ENCODE peak calls at places on chromosome 5, in eight cellular contexts. One of them, this sample, is unnamed.

GRCh38 chr5:14937277-14937676 is 65.7 kb upstream of the ANKH start:
- DNase-seq in RKO: no peak
- DNase-seq in choroid plexus epithelial cell: no peak
- DNase-seq in HFFc6: no peak
- DNase-seq in cardiac muscle cell: no peak
- DNase-seq in RWPE1: no peak
- DNase-seq in head of caudate nucleus: no peak
- DNase-seq in stimulated activated CD4-positive, alpha-beta T cell treated with anti-CD3 and anti-CD28 coated beads, Interleukin-12 subunit alpha, Interleukin-12 subunit beta, amount 100 ng/mL, for 4 hours: no peak
- DNase-seq in this sample: no peak

GRCh38 chr5:83589786-83590185 is 118.2 kb downstream of the VCAN start:
- DNase-seq in RKO: no peak
- DNase-seq in choroid plexus epithelial cell: no peak
- DNase-seq in HFFc6: no peak
- DNase-seq in cardiac muscle cell: peak
- DNase-seq in RWPE1: no peak
- DNase-seq in head of caudate nucleus: no peak
- DNase-seq in stimulated activated CD4-positive, alpha-beta T cell treated with anti-CD3 and anti-CD28 coated beads, Interleukin-12 subunit alpha, Interleukin-12 subunit beta, amount 100 ng/mL, for 4 hours: no peak
- DNase-seq in this sample: no peak

GRCh38 chr5:153043876-153044275 is 446.6 kb upstream of the GRIA1 start:
- DNase-seq in RKO: no peak
- DNase-seq in choroid plexus epithelial cell: no peak
- DNase-seq in HFFc6: no peak
- DNase-seq in cardiac muscle cell: no peak
- DNase-seq in RWPE1: peak
- DNase-seq in head of caudate nucleus: no peak
- DNase-seq in stimulated activated CD4-positive, alpha-beta T cell treated with anti-CD3 and anti-CD28 coated beads, Interleukin-12 subunit alpha, Interleukin-12 subunit beta, amount 100 ng/mL, for 4 hours: no peak
- DNase-seq in this sample: no peak

GRCh38 chr5:65394078-65394477 is 87.6 kb downstream of the ADAMTS6 start:
- DNase-seq in RKO: no peak
- DNase-seq in choroid plexus epithelial cell: peak
- DNase-seq in HFFc6: peak
- DNase-seq in cardiac muscle cell: no peak
- DNase-seq in RWPE1: no peak
- DNase-seq in head of caudate nucleus: peak
- DNase-seq in stimulated activated CD4-positive, alpha-beta T cell treated with anti-CD3 and anti-CD28 coated beads, Interleukin-12 subunit alpha, Interleukin-12 subunit beta, amount 100 ng/mL, for 4 hours: no peak
- DNase-seq in this sample: no peak

GRCh38 chr5:4977421-4977820 is 162.7 kb upstream of the ADAMTS16 start:
- DNase-seq in RKO: no peak
- DNase-seq in choroid plexus epithelial cell: no peak
- DNase-seq in HFFc6: no peak
- DNase-seq in cardiac muscle cell: no peak
- DNase-seq in RWPE1: no peak
- DNase-seq in head of caudate nucleus: no peak
- DNase-seq in stimulated activated CD4-positive, alpha-beta T cell treated with anti-CD3 and anti-CD28 coated beads, Interleukin-12 subunit alpha, Interleukin-12 subunit beta, amount 100 ng/mL, for 4 hours: no peak
- DNase-seq in this sample: no peak

GRCh38 chr5:135095871-135096270 is 61.8 kb upstream of the PITX1 start:
- DNase-seq in RKO: no peak
- DNase-seq in choroid plexus epithelial cell: no peak
- DNase-seq in HFFc6: no peak
- DNase-seq in cardiac muscle cell: no peak
- DNase-seq in RWPE1: no peak
- DNase-seq in head of caudate nucleus: no peak
- DNase-seq in stimulated activated CD4-positive, alpha-beta T cell treated with anti-CD3 and anti-CD28 coated beads, Interleukin-12 subunit alpha, Interleukin-12 subunit beta, amount 100 ng/mL, for 4 hours: no peak
- DNase-seq in this sample: no peak

GRCh38 chr5:22998775-22999174 is 145.6 kb upstream of the CDH12 start:
- DNase-seq in RKO: no peak
- DNase-seq in choroid plexus epithelial cell: no peak
- DNase-seq in HFFc6: no peak
- DNase-seq in cardiac muscle cell: no peak
- DNase-seq in RWPE1: no peak
- DNase-seq in head of caudate nucleus: no peak
- DNase-seq in stimulated activated CD4-positive, alpha-beta T cell treated with anti-CD3 and anti-CD28 coated beads, Interleukin-12 subunit alpha, Interleukin-12 subunit beta, amount 100 ng/mL, for 4 hours: no peak
- DNase-seq in this sample: no peak

GRCh38 chr5:17180957-17181723 is 36.3 kb upstream of the BASP1 start:
- DNase-seq in RKO: peak
- DNase-seq in choroid plexus epithelial cell: peak
- DNase-seq in HFFc6: peak
- DNase-seq in cardiac muscle cell: no peak
- DNase-seq in RWPE1: peak
- DNase-seq in head of caudate nucleus: no peak
- DNase-seq in stimulated activated CD4-positive, alpha-beta T cell treated with anti-CD3 and anti-CD28 coated beads, Interleukin-12 subunit alpha, Interleukin-12 subunit beta, amount 100 ng/mL, for 4 hours: no peak
- DNase-seq in this sample: no peak

GRCh38 chr5:116137544-116138378 is 52.9 kb downstream of the COMMD10 start:
- DNase-seq in RKO: peak
- DNase-seq in choroid plexus epithelial cell: peak
- DNase-seq in HFFc6: peak
- DNase-seq in cardiac muscle cell: peak
- DNase-seq in RWPE1: peak
- DNase-seq in head of caudate nucleus: no peak
- DNase-seq in stimulated activated CD4-positive, alpha-beta T cell treated with anti-CD3 and anti-CD28 coated beads, Interleukin-12 subunit alpha, Interleukin-12 subunit beta, amount 100 ng/mL, for 4 hours: no peak
- DNase-seq in this sample: peak

GRCh38 chr5:142792865-142793232 is 22.7 kb downstream of the ARHGAP26 start:
- DNase-seq in RKO: no peak
- DNase-seq in choroid plexus epithelial cell: no peak
- DNase-seq in HFFc6: no peak
- DNase-seq in cardiac muscle cell: no peak
- DNase-seq in RWPE1: no peak
- DNase-seq in head of caudate nucleus: no peak
- DNase-seq in stimulated activated CD4-positive, alpha-beta T cell treated with anti-CD3 and anti-CD28 coated beads, Interleukin-12 subunit alpha, Interleukin-12 subunit beta, amount 100 ng/mL, for 4 hours: no peak
- DNase-seq in this sample: no peak

GRCh38 chr5:179292681-179293080 is 52.6 kb downstream of the ADAMTS2 start:
- DNase-seq in RKO: no peak
- DNase-seq in choroid plexus epithelial cell: no peak
- DNase-seq in HFFc6: no peak
- DNase-seq in cardiac muscle cell: no peak
- DNase-seq in RWPE1: no peak
- DNase-seq in head of caudate nucleus: no peak
- DNase-seq in stimulated activated CD4-positive, alpha-beta T cell treated with anti-CD3 and anti-CD28 coated beads, Interleukin-12 subunit alpha, Interleukin-12 subunit beta, amount 100 ng/mL, for 4 hours: no peak
- DNase-seq in this sample: no peak

GRCh38 chr5:151054713-151055112 is 26.1 kb downstream of the TNIP1 start:
- DNase-seq in RKO: no peak
- DNase-seq in choroid plexus epithelial cell: no peak
- DNase-seq in HFFc6: no peak
- DNase-seq in cardiac muscle cell: no peak
- DNase-seq in RWPE1: no peak
- DNase-seq in head of caudate nucleus: no peak
- DNase-seq in stimulated activated CD4-positive, alpha-beta T cell treated with anti-CD3 and anti-CD28 coated beads, Interleukin-12 subunit alpha, Interleukin-12 subunit beta, amount 100 ng/mL, for 4 hours: no peak
- DNase-seq in this sample: no peak